ENCODE peak calls at places on chromosomes 16 and 17, in ten cellular contexts. T, W, L, Q, U, X, I, K, Y and M are unnamed samples.

GRCh38 chr16:88991813-88992350 is 14.9 kb upstream of the CBFA2T3 start:
- DNase-seq in Q (no peak), L (no peak), W (no peak), T (no peak), Y (no peak), I (no peak), U (no peak), K (no peak), X (no peak), M (no peak)

GRCh38 chr16:79767597-79768280 is 167.2 kb upstream of the MAF start:
- DNase-seq in K (peak; percentile 41), Y (no peak), W (peak; percentile 54), X (peak; percentile 29), Q (no peak), U (peak; percentile 60), L (peak; percentile 78), I (no peak), T (peak; percentile 51), M (peak; percentile 75)

GRCh38 chr17:52145496-52145895 is 13.0 kb downstream of the CA10 start:
- DNase-seq in Y (no peak), X (no peak), Q (no peak), T (no peak), I (no peak), K (no peak), L (no peak), U (no peak), W (no peak), M (no peak)

GRCh38 chr17:34566873-34567272 is 12.5 kb upstream of the TMEM132E start:
- DNase-seq in U (no peak), T (no peak), I (no peak), X (no peak), K (no peak), Y (no peak), Q (no peak), L (no peak), W (no peak), M (no peak)

GRCh38 chr17:4433515-4434031 is at the start of gene SPNS3:
- DNase-seq in U (no peak), Q (no peak), I (peak; percentile 17), K (no peak), X (no peak), W (no peak), T (no peak), Y (no peak), L (no peak), M (no peak)

GRCh38 chr17:4766199-4766598 is 5.5 kb upstream of the TM4SF5 start:
- DNase-seq in Y (peak; percentile 76), T (no peak), Q (no peak), W (no peak), I (no peak), X (no peak), U (no peak), L (no peak), K (no peak), M (no peak)

GRCh38 chr16:12509121-12509520 is 294.6 kb downstream of the CPPED1 start:
- DNase-seq in U (no peak), T (no peak), I (no peak), W (no peak), K (no peak), Y (peak; percentile 4), Q (no peak), X (no peak), L (no peak), M (no peak)

GRCh38 chr17:31561469-31562412 is 170.3 kb downstream of the RAB11FIP4 start:
- DNase-seq in X (peak; percentile 35), U (no peak), I (no peak), W (no peak), T (no peak), K (no peak), Q (no peak), Y (peak; percentile 70), L (no peak), M (no peak)

GRCh38 chr17:17860761-17861107 is 23.9 kb upstream of the SREBF1 start:
- DNase-seq in U (peak; percentile 50), L (no peak), Q (no peak), K (no peak), W (no peak), X (no peak), T (no peak), I (no peak), Y (no peak), M (no peak)

GRCh38 chr17:65696739-65697394 is 135.4 kb upstream of the AXIN2 start:
- DNase-seq in Q (no peak), W (no peak), X (no peak), Y (no peak), T (peak; percentile 66), I (no peak), U (no peak), K (no peak), L (no peak), M (peak; percentile 92)

GRCh38 chr16:11734025-11734652 is 8.5 kb downstream of the TXNDC11 start:
- DNase-seq in W (no peak), T (no peak), I (no peak), Q (no peak), U (no peak), K (no peak), Y (no peak), L (no peak), X (no peak), M (no peak)

DNA sequence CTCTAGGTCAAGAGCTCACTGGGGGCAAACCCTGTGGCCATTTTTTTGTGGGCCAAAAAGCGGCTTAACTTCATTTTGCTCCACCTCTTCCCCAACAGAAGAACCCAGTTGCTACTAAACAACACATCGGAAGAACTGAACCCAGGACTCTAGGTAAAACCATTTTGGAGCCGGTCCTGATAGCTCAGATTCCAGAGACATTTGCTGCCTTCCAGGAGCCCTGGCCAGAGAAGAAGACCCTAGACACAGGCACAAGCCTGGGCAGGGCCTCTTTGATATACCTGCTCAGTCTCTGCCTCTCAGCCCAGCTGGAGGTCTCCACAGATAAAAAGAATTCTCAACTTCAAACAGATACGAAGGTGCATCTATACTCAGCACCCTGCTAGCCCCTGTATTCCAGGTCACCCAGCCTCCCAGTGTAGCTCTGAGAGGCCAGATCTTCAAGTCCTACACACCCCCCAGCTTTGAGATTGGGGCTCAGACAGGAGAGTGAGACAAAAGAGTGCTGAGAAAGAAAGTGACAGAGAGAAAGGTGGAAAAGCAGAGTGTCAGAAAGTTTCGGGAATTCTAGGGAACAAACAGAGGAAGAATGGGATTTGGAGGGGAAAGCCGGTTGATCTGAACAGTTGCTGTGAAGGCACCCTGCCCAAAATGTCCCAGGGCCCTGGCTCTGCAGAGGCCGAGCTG is 6.6 kb upstream of the HOXB9 start:
- DNase-seq in L (no peak), T (no peak), I (no peak), K (no peak), Q (no peak), Y (peak; percentile 8), W (no peak), U (peak; percentile 61), X (no peak), M (no peak)
- H3K9me3 ChIP-seq in L (no peaks in the 10 kb centered on the region), T (no peaks in the 10 kb centered on the region), I (no peaks in the 10 kb centered on the region), K (no peaks in the 10 kb centered on the region), Q (no peaks in the 10 kb centered on the region), Y (no peaks in the 10 kb centered on the region), W (no peaks in the 10 kb centered on the region), U (peaks cover 7% of the 10 kb centered on the region), X (no peaks in the 10 kb centered on the region), M (no peaks in the 10 kb centered on the region)

GRCh38 chr17:81924557-81925532 is 2.7 kb downstream of the MAFG start:
- DNase-seq in U (peak; percentile 91), T (no peak), K (no peak), Q (no peak), L (peak; percentile 62), I (no peak), Y (no peak), W (no peak), X (no peak), M (no peak)
- H3K27ac ChIP-seq in U (no peak overlapping the region), T (peak overlapping the region; percentile 87), K (no peak overlapping the region), Q (peak overlapping the region; percentile 8), L (no peak overlapping the region), I (no peak overlapping the region), Y (no peak overlapping the region), W (no peak overlapping the region), X (no peak overlapping the region), M (no peak overlapping the region)

GRCh38 chr16:3214904-3215600 is 19.9 kb downstream of the ZNF200 start:
- DNase-seq in Q (no peak), K (no peak), U (no peak), I (peak; percentile 82), L (no peak), Y (no peak), X (no peak), W (no peak), T (no peak), M (no peak)

GRCh38 chr16:3216263-3216640 is 18.7 kb downstream of the ZNF200 start:
- DNase-seq in W (no peak), U (no peak), L (no peak), Q (no peak), Y (no peak), X (no peak), I (peak; percentile 26), K (no peak), T (no peak), M (no peak)

GRCh38 chr16:3215601-3216262 is 19.2 kb downstream of the ZNF200 start:
- DNase-seq in T (no peak), I (peak; percentile 28), Y (no peak), X (no peak), K (no peak), L (no peak), Q (no peak), U (no peak), W (no peak), M (no peak)

GRCh38 chr16:3223913-3224515 is 10.9 kb downstream of the ZNF200 start:
- DNase-seq in L (no peak), K (no peak), I (no peak), U (no peak), Q (no peak), W (no peak), T (no peak), X (no peak), Y (no peak), M (peak; percentile 20)

GRCh38 chr16:3220839-3221238 is 14.1 kb downstream of the ZNF200 start:
- DNase-seq in Y (no peak), X (no peak), U (no peak), I (no peak), T (no peak), L (no peak), Q (no peak), K (no peak), W (no peak), M (no peak)
- H3K9me3 ChIP-seq in Y (peaks cover 23% of the 10 kb centered on the region), X (peaks cover 55% of the 10 kb centered on the region), U (peaks cover 43% of the 10 kb centered on the region), I (peaks cover 46% of the 10 kb centered on the region), T (no peaks in the 10 kb centered on the region), L (peaks cover 24% of the 10 kb centered on the region), Q (peaks cover 35% of the 10 kb centered on the region), K (peaks cover 27% of the 10 kb centered on the region), W (no peaks in the 10 kb centered on the region), M (peaks cover 42% of the 10 kb centered on the region)

DNA sequence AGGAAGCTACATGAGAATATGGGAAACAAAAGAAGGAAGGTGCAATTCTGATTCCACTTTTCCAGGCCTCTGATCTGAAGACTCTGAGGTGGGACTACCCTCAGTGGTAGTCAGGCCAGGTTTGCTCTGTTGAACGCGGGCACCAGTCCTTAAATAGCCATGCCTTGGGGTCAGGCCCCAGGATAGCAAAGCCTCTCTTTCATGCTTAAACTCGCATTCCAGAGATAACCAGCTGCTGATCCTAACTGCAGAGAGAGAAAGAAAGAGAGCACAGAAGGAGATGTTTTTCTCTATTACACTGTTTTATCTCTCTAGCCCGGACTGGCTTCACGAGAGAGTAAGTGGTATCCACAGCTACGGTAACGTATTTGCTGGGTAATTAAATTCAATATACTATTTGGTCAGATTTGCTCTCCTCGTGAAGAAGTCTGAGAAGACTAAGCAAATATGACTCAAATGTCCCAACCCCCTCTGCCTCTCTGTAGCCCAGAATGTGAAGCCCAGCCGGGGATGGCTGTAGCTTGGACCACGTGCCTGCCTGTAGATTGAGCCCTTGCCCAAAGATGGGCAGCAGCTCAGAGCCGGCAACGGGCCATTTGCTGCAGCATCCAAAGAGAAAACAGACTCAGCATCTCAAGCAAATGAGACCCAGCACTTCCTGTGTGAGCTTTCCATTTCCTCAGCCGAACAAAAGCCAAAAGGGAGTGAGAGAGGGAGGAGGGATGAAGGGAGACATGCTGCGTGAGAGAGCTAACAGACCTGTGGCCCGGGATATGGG is 122.2 kb downstream of the SMG6 start:
- DNase-seq in U (no peak), T (peak; percentile 96), I (no peak), K (peak; percentile 76), Y (peak; percentile 94), W (peak; percentile 65), Q (no peak), L (peak; percentile 38), X (peak; percentile 87), M (peak; percentile 69)
- H3K27ac ChIP-seq in U (peak overlapping the region; percentile 7), T (peak overlapping the region; percentile 98), I (no peak overlapping the region), K (no peak overlapping the region), Y (peak overlapping the region; percentile 78), W (peak overlapping the region; percentile 44), Q (no peak overlapping the region), L (peak overlapping the region; percentile 39), X (peak overlapping the region; percentile 86), M (peak overlapping the region; percentile 46)